ENCODE peak calls at places on chromosomes 16 and 17, in seven cellular contexts. W is posterior cingulate gyrus; O is NCI-H748 treated with DMSO at 0.1 percent for 48 hours; K is bronchial epithelial cell; F is activated effector memory CD4-positive, alpha-beta T cell treated with anti-CD3 and anti-CD28 coated beads, Interleukin-2, amount 50 U/mL, for 16 hours; Q is head of caudate nucleus; G is neural crest cell. A is an unnamed sample.
A peak's percentile ranks its signal among the peaks of the same experiment; 100 is the strongest.

GRCh38 chr16:22191966-22192260 is 14.2 kb upstream of the EEF2K start:
- DNase-seq in W (no peak), K (no peak), Q (no peak), G (no peak), O (no peak), F (peak; percentile 75), A (no peak)

GRCh38 chr17:20133552-20133951 is 124.4 kb downstream of the SPECC1 start:
- DNase-seq in O (no peak), F (no peak), W (no peak), Q (no peak), K (no peak), G (no peak), A (no peak)

GRCh38 chr16:83744521-83744981 is 63.2 kb upstream of the HSBP1 start:
- DNase-seq in W (peak; percentile 42), O (no peak), G (peak; percentile 43), Q (no peak), F (no peak), K (peak; percentile 7), A (peak; percentile 33)

GRCh38 chr16:19898924-19899604 is 14.4 kb upstream of the GPRC5B start:
- DNase-seq in K (peak; percentile 53), Q (no peak), F (peak; percentile 65), W (no peak), O (peak; percentile 51), G (peak; percentile 75), A (no peak)

GRCh38 chr17:39979865-39980401 is 674 bp upstream of the PSMD3 start:
- DNase-seq in G (no peak), F (no peak), Q (no peak), O (peak; percentile 42), K (peak; percentile 31), W (no peak), A (peak; percentile 37)

GRCh38 chr17:64411999-64412771 is 21.5 kb upstream of the PECAM1 start:
- DNase-seq in K (no peak), Q (peak; percentile 62), O (peak; percentile 9), G (peak; percentile 19), W (peak; percentile 35), F (no peak), A (peak; percentile 40)

GRCh38 chr17:31739300-31739699 is 119.7 kb downstream of the COPRS start:
- DNase-seq in Q (no peak), O (no peak), K (peak; percentile 53), W (no peak), F (no peak), G (no peak), A (no peak)

GRCh38 chr16:66357523-66357928 is 9.0 kb upstream of the CDH5 start:
- DNase-seq in O (no peak), F (no peak), G (peak; percentile 65), K (peak; percentile 84), Q (no peak), W (peak; percentile 35), A (peak; percentile 13)

GRCh38 chr17:79047291-79047920 is 23.4 kb downstream of the C1QTNF1 start:
- DNase-seq in K (no peak), W (no peak), G (no peak), O (no peak), Q (no peak), F (peak; percentile 38), A (no peak)

GRCh38 chr17:64245218-64246145 is 17.6 kb downstream of the TEX2 start:
- DNase-seq in W (no peak), K (no peak), Q (no peak), G (no peak), F (no peak), O (no peak), A (no peak)

GRCh38 chr17:44768505-44769142 is 9.8 kb downstream of the ADAM11 start:
- DNase-seq in G (no peak), W (no peak), Q (no peak), F (no peak), O (no peak), K (no peak), A (no peak)

GRCh38 chr16:1550061-1550460 is 16.6 kb downstream of the TMEM204 start:
- DNase-seq in W (no peak), F (no peak), G (no peak), O (no peak), K (no peak), Q (no peak), A (no peak)

GRCh38 chr17:78956254-78956653 is 23.5 kb downstream of the LGALS3BP start:
- DNase-seq in Q (no peak), G (no peak), W (no peak), F (no peak), O (no peak), K (no peak), A (no peak)

GRCh38 chr16:56748191-56748590 is 18.3 kb downstream of the NUP93 start:
- DNase-seq in Q (no peak), K (no peak), F (no peak), W (no peak), G (no peak), O (no peak), A (no peak)

GRCh38 chr17:27891841-27892240 is 1.3 kb downstream of the LYRM9 start:
- DNase-seq in O (no peak), Q (no peak), F (no peak), G (no peak), W (no peak), K (no peak), A (no peak)

GRCh38 chr17:327296-327695 is 25.3 kb downstream of the RPH3AL start:
- DNase-seq in F (no peak), K (no peak), O (no peak), Q (no peak), W (no peak), G (no peak), A (no peak)

GRCh38 chr17:42660692-42661345 is 1.7 kb downstream of the TUBG2 start:
- DNase-seq in Q (no peak), O (no peak), K (no peak), G (no peak), W (no peak), F (no peak), A (no peak)

GRCh38 chr17:78337244-78338109 is 22.4 kb downstream of the SOCS3 start:
- DNase-seq in O (no peak), Q (no peak), W (no peak), K (peak; percentile 94), G (no peak), F (no peak), A (no peak)

GRCh38 chr16:88390760-88391496 is 8.2 kb downstream of the ZNF469 start:
- DNase-seq in W (no peak), F (no peak), Q (no peak), K (no peak), G (no peak), O (no peak), A (peak; percentile 41)

GRCh38 chr17:73028311-73028755 is 64.2 kb downstream of the SLC39A11 start:
- DNase-seq in F (no peak), W (no peak), G (no peak), O (no peak), Q (no peak), K (no peak), A (no peak)

GRCh38 chr17:64385187-64386083 is 5.2 kb downstream of the PECAM1 start:
- DNase-seq in O (no peak), G (no peak), K (peak; percentile 68), Q (no peak), W (no peak), F (no peak), A (no peak)

GRCh38 chr17:57892820-57893595 is 43.2 kb upstream of the MRPS23 start:
- DNase-seq in F (no peak), G (peak; percentile 73), W (peak; percentile 77), K (peak; percentile 95), Q (peak; percentile 76), O (peak; percentile 36), A (no peak)

GRCh38 chr16:8639694-8640093 is 18.2 kb downstream of the METTL22 start:
- DNase-seq in O (no peak), Q (no peak), G (no peak), W (no peak), F (no peak), K (no peak), A (no peak)

GRCh38 chr17:36727577-36727976 is 126.2 kb downstream of the MRM1 start:
- DNase-seq in G (no peak), Q (no peak), O (no peak), K (no peak), F (no peak), W (no peak), A (no peak)

GRCh38 chr16:24135624-24136296 is 120.4 kb upstream of the CACNG3 start:
- DNase-seq in G (no peak), W (no peak), O (no peak), K (no peak), F (no peak), Q (no peak), A (no peak)

GRCh38 chr16:11060856-11061255 is 116.5 kb downstream of the CLEC16A start:
- DNase-seq in W (no peak), Q (no peak), K (no peak), F (peak; percentile 49), G (no peak), O (no peak), A (no peak)

GRCh38 chr17:740240-741055 is 8.1 kb downstream of the TLCD3A start:
- DNase-seq in O (no peak), F (peak; percentile 65), K (no peak), Q (no peak), G (no peak), W (no peak), A (no peak)

GRCh38 chr16:73060216-73060615 is 12.3 kb upstream of the ZFHX3 start:
- DNase-seq in F (no peak), K (no peak), Q (no peak), O (no peak), G (no peak), W (no peak), A (no peak)

GRCh38 chr17:30436729-30437128 is 40.5 kb upstream of the GOSR1 start:
- DNase-seq in F (no peak), Q (no peak), W (no peak), G (no peak), O (no peak), K (no peak), A (no peak)

GRCh38 chr16:6836771-6837170 is 495.9 kb upstream of the RBFOX1 start:
- DNase-seq in F (no peak), O (no peak), K (no peak), Q (no peak), G (no peak), W (no peak), A (no peak)

GRCh38 chr16:24848065-24848464 is 2.3 kb downstream of the SLC5A11 start:
- DNase-seq in W (no peak), G (no peak), O (no peak), F (no peak), K (peak; percentile 67), Q (no peak), A (no peak)

GRCh38 chr16:88651276-88651988 is 579 bp upstream of the CYBA start:
- DNase-seq in K (no peak), G (no peak), O (no peak), W (no peak), F (peak; percentile 89), Q (no peak), A (no peak)

A was measured in substantia nigra.